ENCODE peak calls at places on chromosomes 16 and 17, in seven cellular contexts. Q, N, V, Z, T, D and H are unnamed samples.

GRCh38 chr17:58083491-58084316 is 485 bp downstream of the DYNLL2 start:
- DNase-seq in T (peak), D (peak), V (peak), Z (peak), N (no peak), Q (no peak), H (peak)

GRCh38 chr17:48023408-48024148 is 14.0 kb downstream of the COPZ2 start:
- DNase-seq in Q (peak), D (peak), T (peak), V (peak), Z (peak), N (peak), H (peak)

GRCh38 chr17:75508848-75509450 is 6.4 kb downstream of the CASKIN2 start:
- DNase-seq in N (no peak), Z (no peak), Q (no peak), T (no peak), V (no peak), D (peak), H (no peak)

GRCh38 chr17:64196626-64197025 is 66.4 kb downstream of the TEX2 start:
- DNase-seq in Q (no peak), D (no peak), N (no peak), Z (no peak), T (no peak), V (no peak), H (no peak)

GRCh38 chr16:88014954-88015805 is 63.9 kb downstream of the BANP start:
- DNase-seq in D (no peak), N (no peak), V (no peak), T (no peak), Q (no peak), Z (no peak), H (peak)

GRCh38 chr17:60164697-60165096 is 14.9 kb downstream of the CA4 start:
- DNase-seq in T (peak), N (no peak), Z (no peak), Q (no peak), V (peak), D (no peak), H (no peak)

GRCh38 chr17:38460716-38461650 is 32.7 kb downstream of the ARHGAP23 start:
- DNase-seq in N (no peak), T (peak), V (no peak), D (no peak), Q (no peak), Z (no peak), H (no peak)

GRCh38 chr17:21318439-21318838 is 33.9 kb downstream of the MAP2K3 start:
- DNase-seq in Z (no peak), V (no peak), T (no peak), Q (no peak), D (no peak), N (no peak), H (peak)

GRCh38 chr17:14144513-14144912 is 75.2 kb downstream of the COX10 start:
- DNase-seq in Z (no peak), N (no peak), T (no peak), D (no peak), Q (no peak), V (no peak), H (no peak)

GRCh38 chr16:78210305-78210704 is 110.9 kb downstream of the WWOX start:
- DNase-seq in Q (peak), D (no peak), V (no peak), T (no peak), N (no peak), Z (no peak), H (no peak)

GRCh38 chr16:50478773-50479149 is 69.4 kb upstream of the NKD1 start:
- DNase-seq in T (no peak), Z (no peak), Q (no peak), N (no peak), D (no peak), V (no peak), H (peak)

GRCh38 chr17:27224526-27225315 is 69.2 kb upstream of the WSB1 start:
- DNase-seq in T (no peak), V (no peak), D (no peak), Z (no peak), Q (no peak), N (no peak), H (no peak)

GRCh38 chr17:68955181-68955841 is at the start of gene ABCA8:
- DNase-seq in T (no peak), Z (peak), V (no peak), N (peak), D (no peak), Q (no peak), H (no peak)

GRCh38 chr17:32634167-32634566 is 147.4 kb downstream of the CDK5R1 start:
- DNase-seq in N (no peak), D (no peak), T (no peak), V (no peak), Q (no peak), Z (no peak), H (no peak)

GRCh38 chr17:49549691-49550678 is 25.7 kb upstream of the NXPH3 start:
- DNase-seq in D (no peak), T (no peak), Q (no peak), N (no peak), V (no peak), Z (no peak), H (no peak)

GRCh38 chr17:58710948-58711552 is 18.6 kb downstream of the RAD51C start:
- DNase-seq in N (no peak), Z (no peak), V (no peak), D (no peak), Q (peak), T (peak), H (peak)

GRCh38 chr16:83549836-83550569 is 257.8 kb upstream of the HSBP1 start:
- DNase-seq in D (no peak), T (no peak), V (no peak), Z (no peak), Q (no peak), N (no peak), H (no peak)

GRCh38 chr17:63826468-63827001 is 696 bp upstream of the PSMC5 start:
- DNase-seq in Z (no peak), D (no peak), Q (no peak), V (no peak), N (no peak), T (no peak), H (no peak)

GRCh38 chr16:28301620-28302019 is 9.3 kb downstream of the SBK1 start:
- DNase-seq in Z (no peak), T (no peak), Q (no peak), N (no peak), D (no peak), V (no peak), H (no peak)

GRCh38 chr17:69654981-69655581 is 240.6 kb downstream of the MAP2K6 start:
- DNase-seq in N (no peak), Q (no peak), V (no peak), T (no peak), D (no peak), Z (no peak), H (no peak)

GRCh38 chr16:51003850-51004566 is 147.1 kb downstream of the SALL1 start:
- DNase-seq in D (no peak), Q (no peak), Z (no peak), T (no peak), N (no peak), V (no peak), H (no peak)

GRCh38 chr17:55926276-55926995 is 175.6 kb downstream of the PCTP start:
- DNase-seq in D (no peak), T (no peak), N (no peak), Z (no peak), Q (no peak), V (no peak), H (no peak)

GRCh38 chr17:16516594-16517018 is 24.6 kb upstream of the LRRC75A start:
- DNase-seq in V (peak), Z (peak), Q (peak), N (no peak), D (no peak), T (peak), H (no peak)

GRCh38 chr16:35752012-35752772 is 2292.8 kb downstream of the TP53TG3F start:
- DNase-seq in Q (no peak), T (no peak), Z (no peak), N (no peak), V (no peak), D (no peak), H (peak)

GRCh38 chr16:58829096-58829495 is 95.0 kb upstream of the GOT2 start:
- DNase-seq in Z (peak), V (no peak), N (no peak), Q (no peak), T (no peak), D (no peak), H (no peak)

GRCh38 chr16:68756250-68757051 is 19.4 kb downstream of the CDH1 start:
- DNase-seq in T (no peak), Q (peak), V (no peak), Z (no peak), N (no peak), D (no peak), H (no peak)

GRCh38 chr16:65224994-65225393 is 103.1 kb upstream of the CDH11 start:
- DNase-seq in D (no peak), N (no peak), V (no peak), Z (no peak), T (no peak), Q (no peak), H (no peak)

GRCh38 chr17:22692066-22692800 is 999.9 kb downstream of the KCNJ18 start:
- DNase-seq in T (no peak), Q (no peak), V (no peak), Z (no peak), D (no peak), N (no peak), H (no peak)

GRCh38 chr16:4347765-4348509 is 3.2 kb downstream of the PAM16 start:
- DNase-seq in T (peak), Z (no peak), D (no peak), Q (no peak), V (no peak), N (no peak), H (no peak)

GRCh38 chr17:16287563-16288027 is 65.7 kb downstream of the CENPV start:
- DNase-seq in Z (no peak), D (no peak), Q (no peak), N (no peak), V (no peak), T (no peak), H (no peak)

GRCh38 chr17:66025551-66025950 is 166.4 kb downstream of the CEP112 start:
- DNase-seq in T (no peak), V (no peak), Q (no peak), D (no peak), N (no peak), Z (no peak), H (no peak)

GRCh38 chr16:7321661-7322060 is 11.0 kb upstream of the RBFOX1 start:
- DNase-seq in N (no peak), V (no peak), Z (no peak), T (no peak), D (no peak), Q (no peak), H (no peak)

GRCh38 chr17:42101513-42102292 is 3.4 kb upstream of the ZNF385C start:
- DNase-seq in N (peak), V (peak), Q (peak), D (peak), Z (peak), T (peak), H (no peak)

GRCh38 chr16:88533381-88533831 is 36.8 kb upstream of the ZC3H18 start:
- DNase-seq in V (no peak), N (no peak), Z (no peak), D (no peak), T (no peak), Q (no peak), H (no peak)

GRCh38 chr16:87558682-87559081 is 43.6 kb upstream of the JPH3 start:
- DNase-seq in N (no peak), T (no peak), Q (no peak), D (no peak), Z (no peak), V (no peak), H (no peak)

GRCh38 chr17:29032798-29033197 is 10.1 kb upstream of the PIPOX start:
- DNase-seq in Z (no peak), N (no peak), D (no peak), T (no peak), V (no peak), Q (no peak), H (no peak)

DNA sequence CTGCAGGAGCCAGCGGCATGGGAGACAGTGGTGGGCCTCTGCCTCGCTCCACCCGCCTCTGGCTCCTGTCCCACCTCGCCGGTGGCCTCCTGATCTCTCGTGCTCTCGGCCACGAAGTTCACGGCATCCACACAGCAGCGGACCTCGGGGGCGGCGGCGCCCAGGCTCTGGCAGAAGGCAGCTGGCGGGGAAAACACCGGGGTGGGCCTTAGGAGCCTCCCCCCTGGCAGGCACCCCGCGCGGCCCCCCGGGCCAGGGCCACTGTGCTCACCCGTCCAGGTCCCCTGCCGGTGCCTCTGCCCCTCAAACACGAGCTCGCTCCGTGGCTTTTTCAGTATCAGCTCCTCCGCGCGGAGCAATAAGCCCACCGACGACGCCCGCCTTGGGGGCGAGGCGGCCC is 409 bp upstream of the C17orf107 start:
- DNase-seq in Z (no peak), Q (no peak), V (no peak), T (no peak), D (no peak), N (no peak), H (no peak)
- TF ChIP-seq POLR2A in Z (no peak), Q (no peak), V (no peak), T (no peak), D (no peak), N (no peak), H (no peak)

GRCh38 chr17:31596382-31597323 is 205.2 kb downstream of the RAB11FIP4 start:
- DNase-seq in D (peak), T (no peak), Q (peak), V (peak), N (peak), Z (peak), H (peak)
- TF ChIP-seq CTCF in D (no peak), T (no peak), Q (no peak), V (no peak), N (no peak), Z (no peak), H (no peak)

GRCh38 chr17:83196973-83197880 is 117.8 kb downstream of the METRNL start:
- DNase-seq in T (no peak), N (peak), D (peak), Z (no peak), Q (no peak), V (no peak), H (peak)

GRCh38 chr17:83199500-83200201 is 120.2 kb downstream of the METRNL start:
- DNase-seq in D (peak), T (no peak), V (no peak), Z (no peak), Q (no peak), N (peak), H (peak)

GRCh38 chr17:83200746-83201145 is 121.3 kb downstream of the METRNL start:
- DNase-seq in V (no peak), D (peak), Q (no peak), Z (no peak), N (peak), T (no peak), H (peak)

GRCh38 chr17:83200231-83200699 is 120.9 kb downstream of the METRNL start:
- DNase-seq in Z (no peak), D (peak), Q (no peak), V (no peak), N (peak), T (no peak), H (peak)

GRCh38 chr17:83198366-83199341 is 119.2 kb downstream of the METRNL start:
- DNase-seq in V (no peak), Z (no peak), Q (no peak), D (peak), N (peak), T (no peak), H (peak)
- H3K4me3 ChIP-seq in V (no peak), Z (no peak), Q (no peak), D (no peak), N (peak), T (no peak), H (no peak)

DNA sequence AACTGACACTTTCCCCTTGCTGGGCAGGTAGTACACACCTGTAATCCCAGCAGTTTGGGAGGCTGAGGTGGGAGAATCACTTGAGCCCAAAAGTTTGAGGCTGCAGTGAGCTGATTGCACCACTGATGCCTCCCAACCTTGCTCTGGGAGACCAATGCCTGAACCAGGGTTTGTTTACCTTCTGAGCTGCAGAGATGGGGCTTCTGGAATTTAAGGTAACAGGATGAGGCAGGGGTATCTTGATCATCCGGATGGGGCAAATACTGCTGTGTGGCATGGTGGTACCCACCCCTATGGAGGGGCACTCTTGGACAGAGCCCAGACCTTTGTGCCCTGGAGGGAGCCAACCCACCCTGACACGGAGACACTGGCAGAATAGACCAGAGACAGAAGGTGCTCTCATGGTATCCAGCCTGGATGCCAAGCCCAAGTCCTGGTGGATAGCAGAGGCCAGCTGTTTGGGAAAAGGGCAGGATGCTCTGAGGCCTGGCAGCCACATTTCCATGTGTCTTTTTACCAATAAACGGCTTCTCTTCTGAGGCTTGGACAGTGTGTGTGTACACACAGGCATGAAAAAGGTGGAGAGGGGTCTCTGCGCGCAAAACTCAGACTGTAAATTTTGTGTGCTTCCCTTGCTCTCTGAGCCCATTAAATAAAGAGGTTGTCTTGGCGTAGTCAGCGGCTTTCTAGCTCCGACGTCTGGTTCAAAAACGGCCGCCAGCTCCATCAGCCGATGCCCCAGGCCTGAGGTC is 4.4 kb downstream of the ZNF48 start:
- DNase-seq in T (no peak), V (no peak), D (no peak), Z (no peak), N (no peak), Q (no peak), H (no peak)
- TF ChIP-seq POLR2A in T (no peak), V (no peak), D (no peak), Z (no peak), N (no peak), Q (peak), H (no peak)

DNA sequence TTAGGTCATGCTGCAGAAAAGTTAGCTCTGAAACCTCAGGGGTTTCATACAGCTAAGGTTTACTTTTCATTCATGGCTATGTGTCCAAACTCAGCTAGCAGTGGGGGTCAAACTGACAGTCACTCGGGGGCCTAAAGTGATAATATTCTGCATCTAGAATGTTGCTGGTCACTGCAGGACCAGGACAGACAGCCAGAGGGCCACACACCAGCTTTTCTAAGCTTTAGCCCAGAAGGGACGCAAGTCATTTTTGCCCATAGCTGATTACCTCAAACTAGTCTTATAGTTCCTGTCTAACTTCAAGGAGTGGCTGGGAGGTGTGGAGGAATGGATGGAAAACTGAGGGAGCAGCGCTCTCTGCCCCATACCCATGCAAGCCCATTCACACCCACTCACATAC is 163.0 kb upstream of the NLRP1 start:
- DNase-seq in V (no peak), T (no peak), Q (no peak), Z (no peak), N (no peak), D (no peak), H (no peak)
- TF ChIP-seq CTCF in V (no peak), T (peak), Q (peak), Z (no peak), N (no peak), D (no peak), H (no peak)

GRCh38 chr17:79005063-79005861 is 4.3 kb downstream of the CANT1 start:
- DNase-seq in V (no peak), Z (peak), D (no peak), T (no peak), N (no peak), Q (no peak), H (no peak)
- H3K4me3 ChIP-seq in V (no peak), Z (no peak), D (no peak), T (no peak), N (no peak), Q (no peak), H (no peak)

GRCh38 chr16:13919683-13920509 is at the start of gene ERCC4:
- DNase-seq in D (peak), Z (peak), V (peak), Q (peak), T (peak), N (peak), H (peak)
- TF ChIP-seq POLR2A in D (no peak), Z (peak), V (peak), Q (peak), T (peak), N (peak), H (no peak)

GRCh38 chr17:7588553-7589203 is 1.2 kb downstream of the SOX15 start:
- DNase-seq in D (no peak), V (no peak), T (no peak), Q (no peak), Z (peak), N (no peak), H (no peak)

GRCh38 chr17:7587831-7588230 is 2.1 kb downstream of the SOX15 start:
- DNase-seq in Q (no peak), D (no peak), V (no peak), N (no peak), T (no peak), Z (peak), H (no peak)

GRCh38 chr17:7589204-7589868 is 558 bp downstream of the SOX15 start:
- DNase-seq in Z (peak), V (no peak), Q (no peak), N (peak), T (no peak), D (peak), H (peak)

GRCh38 chr17:7587420-7587786 is 2.5 kb downstream of the SOX15 start:
- DNase-seq in D (no peak), V (no peak), Z (no peak), Q (no peak), N (no peak), T (no peak), H (no peak)

DNA sequence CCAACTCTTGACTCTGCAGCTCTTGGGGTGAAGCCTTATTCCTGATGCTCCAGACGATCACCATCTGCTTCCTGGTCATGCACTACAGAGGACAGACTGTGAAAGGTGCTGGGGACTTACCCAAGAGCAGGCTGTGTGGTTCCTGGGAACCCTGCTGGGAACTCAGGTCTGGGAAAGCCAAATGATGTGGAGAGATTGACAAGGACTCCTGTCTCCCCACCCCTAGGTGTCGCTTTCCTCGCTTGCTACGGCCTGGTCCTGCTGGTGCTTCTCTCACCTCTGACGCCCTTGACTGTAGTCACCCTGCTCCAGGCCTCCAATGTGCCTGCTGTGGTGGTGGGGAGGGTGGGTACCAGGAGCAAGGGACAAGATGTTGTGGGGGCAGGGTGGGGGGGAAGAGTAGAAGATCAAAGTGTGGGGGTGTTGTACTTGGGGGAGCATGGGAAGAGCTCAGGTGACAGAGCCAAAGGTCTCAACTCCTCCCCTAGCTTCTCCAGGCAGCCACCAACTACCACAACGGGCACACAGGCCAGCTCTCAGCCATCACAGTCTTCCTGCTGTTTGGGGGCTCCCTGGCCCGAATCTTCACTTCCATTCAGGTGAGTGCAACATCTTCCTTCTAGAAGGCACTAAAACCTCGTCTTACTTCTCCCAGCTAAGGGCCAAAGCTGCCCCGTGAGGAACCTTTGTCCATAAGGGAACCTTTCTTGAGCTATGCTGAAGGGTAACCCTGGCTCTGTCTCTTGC is 3.0 kb downstream of the SOX15 start:
- DNase-seq in N (no peak), D (no peak), V (peak), Z (no peak), T (peak), Q (peak), H (no peak)
- TF ChIP-seq CTCF in N (no peak), D (peak), V (peak), Z (no peak), T (peak), Q (peak), H (no peak)

GRCh38 chr17:80992948-80993624 is 1.4 kb downstream of the CHMP6 start:
- DNase-seq in T (peak), Q (no peak), D (no peak), N (no peak), V (no peak), Z (no peak), H (no peak)
- H3K4me3 ChIP-seq in T (peak), Q (peak), D (no peak), N (peak), V (peak), Z (peak), H (no peak)